ENCODE peak calls at places on chromosomes 12 and 14, in nine cellular contexts. One of them, this sample, is unnamed.

GRCh38 chr14:104171029-104171697 is 32.8 kb downstream of the KIF26A start:
- DNase-seq in OCI-LY7: no peak
- DNase-seq in H1: peak
- DNase-seq in HCT116: no peak
- DNase-seq in A549: no peak
- DNase-seq in HepG2: no peak
- DNase-seq in IMR-90: no peak
- DNase-seq in PC-9: peak
- DNase-seq in H9: peak
- DNase-seq in this sample: peak

GRCh38 chr12:133236556-133236955 is 879 bp upstream of the ANHX start:
- DNase-seq in H9: no peak
- DNase-seq in H1: no peak
- DNase-seq in OCI-LY7: no peak
- DNase-seq in A549: no peak
- DNase-seq in IMR-90: no peak
- DNase-seq in PC-9: no peak
- DNase-seq in HCT116: no peak
- DNase-seq in HepG2: no peak
- DNase-seq in this sample: no peak

GRCh38 chr12:102300824-102301461 is 103.3 kb upstream of the PMCH start:
- DNase-seq in OCI-LY7: peak
- DNase-seq in HCT116: peak
- DNase-seq in A549: peak
- DNase-seq in PC-9: peak
- DNase-seq in H9: peak
- DNase-seq in HepG2: peak
- DNase-seq in IMR-90: peak
- DNase-seq in H1: no peak
- DNase-seq in this sample: peak

GRCh38 chr14:77989441-77989891 is 180.7 kb upstream of the NRXN3 start:
- DNase-seq in OCI-LY7: no peak
- DNase-seq in PC-9: no peak
- DNase-seq in H9: no peak
- DNase-seq in A549: no peak
- DNase-seq in IMR-90: no peak
- DNase-seq in HepG2: no peak
- DNase-seq in H1: no peak
- DNase-seq in HCT116: no peak
- DNase-seq in this sample: no peak

GRCh38 chr12:38995249-38995648 is 89.9 kb upstream of the CPNE8 start:
- DNase-seq in HepG2: no peak
- DNase-seq in OCI-LY7: no peak
- DNase-seq in A549: no peak
- DNase-seq in IMR-90: no peak
- DNase-seq in H9: no peak
- DNase-seq in PC-9: no peak
- DNase-seq in H1: no peak
- DNase-seq in HCT116: no peak
- DNase-seq in this sample: no peak

GRCh38 chr12:93563807-93564538 is 8.5 kb upstream of the SOCS2 start:
- DNase-seq in HepG2: peak
- DNase-seq in H9: no peak
- DNase-seq in PC-9: peak
- DNase-seq in H1: no peak
- DNase-seq in HCT116: peak
- DNase-seq in IMR-90: peak
- DNase-seq in A549: peak
- DNase-seq in OCI-LY7: peak
- DNase-seq in this sample: peak

GRCh38 chr12:123474493-123475255 is 16.7 kb downstream of the SNRNP35 start:
- DNase-seq in HepG2: no peak
- DNase-seq in H1: no peak
- DNase-seq in HCT116: no peak
- DNase-seq in H9: no peak
- DNase-seq in OCI-LY7: peak
- DNase-seq in PC-9: no peak
- DNase-seq in A549: no peak
- DNase-seq in IMR-90: no peak
- DNase-seq in this sample: no peak

GRCh38 chr14:49428076-49428475 is 158.1 kb downstream of the RPS29 start:
- DNase-seq in IMR-90: no peak
- DNase-seq in HCT116: no peak
- DNase-seq in H1: no peak
- DNase-seq in OCI-LY7: no peak
- DNase-seq in PC-9: no peak
- DNase-seq in A549: no peak
- DNase-seq in HepG2: no peak
- DNase-seq in H9: no peak
- DNase-seq in this sample: no peak

GRCh38 chr12:68521848-68522502 is 88.7 kb upstream of the RAP1B start:
- DNase-seq in OCI-LY7: no peak
- DNase-seq in HepG2: no peak
- DNase-seq in HCT116: no peak
- DNase-seq in A549: no peak
- DNase-seq in PC-9: no peak
- DNase-seq in IMR-90: no peak
- DNase-seq in H9: no peak
- DNase-seq in H1: no peak
- DNase-seq in this sample: no peak

GRCh38 chr14:103067231-103067954 is 10.0 kb upstream of the CDC42BPB start:
- DNase-seq in H9: no peak
- DNase-seq in A549: no peak
- DNase-seq in PC-9: peak
- DNase-seq in HepG2: no peak
- DNase-seq in H1: no peak
- DNase-seq in IMR-90: peak
- DNase-seq in OCI-LY7: no peak
- DNase-seq in HCT116: peak
- DNase-seq in this sample: peak

GRCh38 chr12:108080363-108080762 is 48.7 kb upstream of the WSCD2 start:
- DNase-seq in A549: no peak
- DNase-seq in PC-9: no peak
- DNase-seq in HCT116: no peak
- DNase-seq in H9: no peak
- DNase-seq in IMR-90: no peak
- DNase-seq in HepG2: no peak
- DNase-seq in H1: no peak
- DNase-seq in OCI-LY7: no peak
- DNase-seq in this sample: no peak

GRCh38 chr12:106205208-106206069 is 42.4 kb downstream of the CKAP4 start:
- DNase-seq in H1: no peak
- DNase-seq in A549: no peak
- DNase-seq in H9: peak
- DNase-seq in PC-9: peak
- DNase-seq in HepG2: peak
- DNase-seq in HCT116: peak
- DNase-seq in IMR-90: no peak
- DNase-seq in OCI-LY7: no peak
- DNase-seq in this sample: peak

GRCh38 chr14:71143391-71144290 is 236.4 kb downstream of the PCNX1 start:
- DNase-seq in HCT116: no peak
- DNase-seq in A549: no peak
- DNase-seq in OCI-LY7: no peak
- DNase-seq in H1: no peak
- DNase-seq in H9: no peak
- DNase-seq in HepG2: peak
- DNase-seq in PC-9: peak
- DNase-seq in IMR-90: peak
- DNase-seq in this sample: peak

GRCh38 chr14:61483477-61483876 is 162.1 kb downstream of the PRKCH start:
- DNase-seq in PC-9: no peak
- DNase-seq in H1: no peak
- DNase-seq in OCI-LY7: no peak
- DNase-seq in HCT116: no peak
- DNase-seq in IMR-90: no peak
- DNase-seq in A549: no peak
- DNase-seq in HepG2: no peak
- DNase-seq in H9: no peak
- DNase-seq in this sample: no peak

GRCh38 chr12:58249610-58250009 is 308.2 kb downstream of the ATP23 start:
- DNase-seq in H9: no peak
- DNase-seq in HCT116: no peak
- DNase-seq in A549: no peak
- DNase-seq in OCI-LY7: no peak
- DNase-seq in H1: no peak
- DNase-seq in HepG2: no peak
- DNase-seq in PC-9: no peak
- DNase-seq in IMR-90: no peak
- DNase-seq in this sample: no peak

GRCh38 chr12:58252914-58253313 is 311.5 kb downstream of the ATP23 start:
- DNase-seq in OCI-LY7: no peak
- DNase-seq in A549: no peak
- DNase-seq in H9: no peak
- DNase-seq in PC-9: no peak
- DNase-seq in IMR-90: no peak
- DNase-seq in H1: no peak
- DNase-seq in HepG2: no peak
- DNase-seq in HCT116: no peak
- DNase-seq in this sample: no peak

GRCh38 chr12:58248599-58248998 is 307.2 kb downstream of the ATP23 start:
- DNase-seq in IMR-90: no peak
- DNase-seq in HepG2: no peak
- DNase-seq in H1: no peak
- DNase-seq in HCT116: no peak
- DNase-seq in H9: no peak
- DNase-seq in OCI-LY7: no peak
- DNase-seq in A549: no peak
- DNase-seq in PC-9: no peak
- DNase-seq in this sample: no peak

GRCh38 chr12:58254463-58254862 is 313.1 kb downstream of the ATP23 start:
- DNase-seq in OCI-LY7: no peak
- DNase-seq in H9: no peak
- DNase-seq in HepG2: no peak
- DNase-seq in PC-9: no peak
- DNase-seq in A549: no peak
- DNase-seq in H1: no peak
- DNase-seq in IMR-90: no peak
- DNase-seq in HCT116: no peak
- DNase-seq in this sample: no peak

DNA sequence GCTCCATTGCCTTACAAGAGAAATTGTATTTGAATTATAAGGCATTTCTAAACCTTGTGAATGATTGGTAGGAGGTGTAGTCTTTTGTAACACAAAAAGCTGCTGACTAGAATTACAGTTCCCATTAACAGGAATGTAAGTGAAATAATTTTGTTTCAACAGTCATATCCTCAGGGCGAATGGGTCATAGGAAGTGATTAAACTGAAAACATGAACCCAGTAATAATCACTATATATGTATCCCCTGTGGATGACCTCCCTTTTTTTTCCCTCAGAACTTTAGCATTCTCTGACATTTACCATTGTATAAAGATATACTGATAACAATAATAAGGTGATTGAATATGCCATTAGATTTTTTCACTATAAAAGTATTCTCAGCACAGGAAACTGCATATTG is 312.3 kb downstream of the ATP23 start:
- DNase-seq in HCT116: no peak
- DNase-seq in A549: no peak
- DNase-seq in PC-9: no peak
- DNase-seq in OCI-LY7: no peak
- DNase-seq in IMR-90: no peak
- DNase-seq in HepG2: no peak
- DNase-seq in H9: no peak
- DNase-seq in H1: no peak
- DNase-seq in this sample: peak
- H3K4me2 ChIP-seq in HCT116: no peak
- H3K4me2 ChIP-seq in A549: no peak
- H3K4me2 ChIP-seq in PC-9: no peak
- H3K4me2 ChIP-seq in OCI-LY7: no peak
- H3K4me2 ChIP-seq in IMR-90: no peak
- H3K4me2 ChIP-seq in HepG2: no peak
- H3K4me2 ChIP-seq in H9: no peak
- H3K4me2 ChIP-seq in H1: no peak
- H3K4me2 ChIP-seq in this sample: peak

DNA sequence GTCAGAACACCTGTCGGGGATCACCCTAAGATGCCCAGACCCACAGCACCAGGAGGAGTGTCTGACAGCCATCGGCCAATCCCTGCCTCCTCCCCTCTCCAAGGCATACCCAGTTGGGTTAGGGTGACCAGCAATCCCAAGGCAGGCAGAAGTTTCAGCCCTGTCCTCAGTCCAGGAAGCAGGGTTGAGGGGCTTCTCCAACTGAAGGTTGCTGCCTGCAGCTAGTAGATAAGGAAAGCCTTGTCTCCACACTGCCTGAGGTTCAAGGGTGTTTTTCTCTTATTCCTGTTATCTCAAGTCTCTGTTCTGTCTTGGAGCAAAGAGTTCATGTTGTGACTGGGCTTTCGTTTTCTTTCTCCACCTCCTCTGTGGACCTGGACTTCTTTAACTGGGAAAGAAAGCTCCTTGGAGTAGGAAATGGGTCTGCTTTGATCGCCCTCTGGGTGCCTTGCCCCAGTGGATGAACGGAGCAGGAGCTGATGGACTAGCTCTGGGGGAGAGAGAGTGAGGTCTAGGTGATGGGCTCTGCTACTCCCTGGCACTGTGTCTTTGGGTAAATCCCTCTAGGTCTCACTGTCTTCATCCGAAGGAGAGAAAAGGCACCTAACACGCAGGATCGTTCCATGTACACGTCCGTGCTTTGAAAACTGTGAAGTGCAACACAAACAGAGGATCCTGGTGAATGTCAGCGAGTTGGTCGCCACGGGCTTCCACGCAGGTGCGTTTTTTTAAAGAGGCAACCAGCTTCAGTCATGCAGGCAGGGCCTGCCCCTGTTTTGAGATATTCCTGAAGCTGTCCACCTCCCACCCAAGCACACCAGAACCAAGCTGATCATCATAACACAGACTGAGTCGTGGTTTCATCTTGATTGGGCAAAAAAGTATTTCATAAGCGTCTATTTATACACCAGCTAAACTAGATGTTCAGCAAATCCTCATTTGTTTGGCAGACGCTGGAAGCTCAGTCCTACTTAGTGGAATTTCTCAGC is 52.5 kb upstream of the FOXN3 start:
- DNase-seq in IMR-90: peak
- DNase-seq in PC-9: no peak
- DNase-seq in HCT116: no peak
- DNase-seq in H9: no peak
- DNase-seq in A549: no peak
- DNase-seq in HepG2: no peak
- DNase-seq in OCI-LY7: no peak
- DNase-seq in H1: no peak
- DNase-seq in this sample: no peak
- H3K4me2 ChIP-seq in IMR-90: no peak
- H3K4me2 ChIP-seq in PC-9: no peak
- H3K4me2 ChIP-seq in HCT116: no peak
- H3K4me2 ChIP-seq in H9: no peak
- H3K4me2 ChIP-seq in A549: peak
- H3K4me2 ChIP-seq in HepG2: no peak
- H3K4me2 ChIP-seq in OCI-LY7: no peak
- H3K4me2 ChIP-seq in H1: no peak
- H3K4me2 ChIP-seq in this sample: no peak

GRCh38 chr12:104494816-104495158 is 38.0 kb downstream of the CHST11 start:
- DNase-seq in OCI-LY7: no peak
- DNase-seq in H1: no peak
- DNase-seq in PC-9: no peak
- DNase-seq in HCT116: no peak
- DNase-seq in H9: no peak
- DNase-seq in A549: no peak
- DNase-seq in HepG2: no peak
- DNase-seq in IMR-90: no peak
- DNase-seq in this sample: no peak
- H3K4me2 ChIP-seq in OCI-LY7: no peak
- H3K4me2 ChIP-seq in H1: no peak
- H3K4me2 ChIP-seq in PC-9: no peak
- H3K4me2 ChIP-seq in HCT116: no peak
- H3K4me2 ChIP-seq in H9: no peak
- H3K4me2 ChIP-seq in A549: no peak
- H3K4me2 ChIP-seq in HepG2: no peak
- H3K4me2 ChIP-seq in IMR-90: peak
- H3K4me2 ChIP-seq in this sample: no peak

GRCh38 chr12:95607642-95608041 is 56.4 kb upstream of the USP44 start:
- DNase-seq in H1: no peak
- DNase-seq in HepG2: peak
- DNase-seq in HCT116: no peak
- DNase-seq in H9: no peak
- DNase-seq in IMR-90: no peak
- DNase-seq in A549: no peak
- DNase-seq in OCI-LY7: no peak
- DNase-seq in PC-9: no peak
- DNase-seq in this sample: no peak
- H3K4me2 ChIP-seq in H1: peak
- H3K4me2 ChIP-seq in HepG2: peak
- H3K4me2 ChIP-seq in HCT116: no peak
- H3K4me2 ChIP-seq in H9: peak
- H3K4me2 ChIP-seq in IMR-90: no peak
- H3K4me2 ChIP-seq in A549: no peak
- H3K4me2 ChIP-seq in OCI-LY7: no peak
- H3K4me2 ChIP-seq in PC-9: no peak
- H3K4me2 ChIP-seq in this sample: no peak

This sample was measured in mammary epithelial cell.